ENCODE peak calls at places on chromosomes 3 and 15, in ten cellular contexts. F, L, C, E, P, T, X, Q, W and V are unnamed samples.

GRCh38 chr3:37279226-37279625 is 104.8 kb upstream of the LRRFIP2 start:
- DNase-seq in F (no peak), L (peak), C (no peak), E (no peak), P (no peak), T (no peak), X (no peak), Q (no peak), W (no peak), V (no peak)

GRCh38 chr15:60871731-60872130 is 357.4 kb downstream of the RORA start:
- DNase-seq in F (no peak), L (no peak), C (no peak), E (no peak), P (no peak), T (no peak), X (no peak), Q (no peak), W (no peak), V (no peak)

GRCh38 chr3:43522702-43523362 is 99.0 kb downstream of the ANO10 start:
- DNase-seq in F (no peak), L (no peak), C (no peak), E (no peak), P (no peak), T (no peak), X (no peak), Q (no peak), W (no peak), V (no peak)

GRCh38 chr3:38582941-38583645 is 66.4 kb downstream of the SCN5A start:
- DNase-seq in F (no peak), L (no peak), C (no peak), E (no peak), P (no peak), T (no peak), X (no peak), Q (no peak), W (no peak), V (no peak)

GRCh38 chr3:64213224-64213893 is 11.9 kb downstream of the PRICKLE2 start:
- DNase-seq in F (no peak), L (no peak), C (no peak), E (no peak), P (no peak), T (no peak), X (no peak), Q (no peak), W (no peak), V (no peak)

GRCh38 chr3:40337136-40338108 is 27.9 kb downstream of the EIF1B start:
- DNase-seq in F (no peak), L (no peak), C (no peak), E (no peak), P (no peak), T (no peak), X (no peak), Q (no peak), W (no peak), V (no peak)

GRCh38 chr3:7630925-7631324 is 770.0 kb downstream of the GRM7 start:
- DNase-seq in F (no peak), L (no peak), C (no peak), E (no peak), P (no peak), T (no peak), X (no peak), Q (no peak), W (no peak), V (peak)

GRCh38 chr3:110292102-110292501 is 779.5 kb upstream of the NECTIN3 start:
- DNase-seq in F (no peak), L (no peak), C (no peak), E (no peak), P (no peak), T (no peak), X (no peak), Q (no peak), W (no peak), V (no peak)

GRCh38 chr15:87981969-87982368 is 274.6 kb downstream of the NTRK3 start:
- DNase-seq in F (no peak), L (no peak), C (no peak), E (no peak), P (no peak), T (no peak), X (no peak), Q (no peak), W (no peak), V (no peak)

GRCh38 chr3:51343918-51344687 is 41.0 kb upstream of the MANF start:
- DNase-seq in F (no peak), L (peak), C (no peak), E (no peak), P (no peak), T (no peak), X (no peak), Q (no peak), W (no peak), V (no peak)

GRCh38 chr3:193928354-193929209 is 207.4 kb upstream of the HES1 start:
- DNase-seq in F (no peak), L (no peak), C (no peak), E (no peak), P (no peak), T (no peak), X (no peak), Q (no peak), W (no peak), V (no peak)

GRCh38 chr3:22113453-22113852 is 362.4 kb upstream of the ZNF385D start:
- DNase-seq in F (no peak), L (no peak), C (no peak), E (no peak), P (no peak), T (no peak), X (no peak), Q (no peak), W (no peak), V (no peak)